ENCODE peak calls at places on chromosomes 7 and 10, in eight cellular contexts. G is spleen; F is heart right ventricle; C is neural progenitor cell; H is tibial nerve; A is IMR-90; W is ovary; P is CD8-positive, alpha-beta T cell. E is an unnamed sample. For H3K4me1, the result is how much of the 10 kb centered on the place peaks cover.

GRCh38 chr10:126421745-126422144 is 33.5 kb upstream of the ADAM12 start:
- DNase-seq in G (no peak), F (no peak), C (no peak), H (no peak), A (peak), W (no peak), P (no peak), E (no peak)

GRCh38 chr10:91162495-91163268 is 57.8 kb upstream of the PCGF5 start:
- DNase-seq in G (peak), F (peak), C (peak), H (peak), A (peak), W (peak), P (peak), E (peak)

GRCh38 chr10:1168763-1169162 is 112.6 kb downstream of the WDR37 start:
- DNase-seq in G (peak), F (no peak), C (no peak), H (no peak), A (no peak), W (peak), P (no peak), E (no peak)

GRCh38 chr10:26486985-26487850 is 49.1 kb downstream of the APBB1IP start:
- DNase-seq in G (no peak), F (no peak), C (no peak), H (peak), A (peak), W (no peak), P (peak), E (peak)

GRCh38 chr10:79140906-79141305 is 72.1 kb downstream of the ZMIZ1 start:
- DNase-seq in G (no peak), F (no peak), C (no peak), H (no peak), A (peak), W (no peak), P (no peak), E (no peak)

GRCh38 chr7:82443044-82443800 is at the start of gene CACNA2D1:
- DNase-seq in G (no peak), F (peak), C (peak), H (no peak), A (no peak), W (peak), P (no peak), E (peak)

GRCh38 chr7:80581472-80581871 is 57.0 kb upstream of the CD36 start:
- DNase-seq in G (no peak), F (no peak), C (no peak), H (no peak), A (peak), W (no peak), P (no peak), E (no peak)

GRCh38 chr7:151756076-151756731 is 120.7 kb downstream of the PRKAG2 start:
- DNase-seq in G (no peak), F (no peak), C (no peak), H (no peak), A (peak), W (no peak), P (peak), E (peak)

GRCh38 chr10:4982764-4983226 is 19.6 kb downstream of the AKR1C1 start:
- DNase-seq in G (no peak), F (no peak), C (no peak), H (no peak), A (peak), W (no peak), P (no peak), E (no peak)

GRCh38 chr10:70445718-70446485 is 4.4 kb upstream of the NODAL start:
- DNase-seq in G (no peak), F (no peak), C (no peak), H (no peak), A (peak), W (no peak), P (no peak), E (no peak)

GRCh38 chr10:71241114-71241898 is 28.9 kb downstream of the UNC5B start:
- DNase-seq in G (no peak), F (peak), C (no peak), H (no peak), A (peak), W (no peak), P (no peak), E (no peak)

GRCh38 chr10:44864042-44864436 is 47.1 kb upstream of the TMEM72 start:
- DNase-seq in G (no peak), F (peak), C (peak), H (no peak), A (no peak), W (peak), P (peak), E (peak)

GRCh38 chr10:24617771-24618396 is 105.8 kb downstream of the ARHGAP21 start:
- DNase-seq in G (no peak), F (peak), C (peak), H (peak), A (peak), W (peak), P (peak), E (peak)

GRCh38 chr10:75269605-75270004 is 33.8 kb upstream of the COMTD1 start:
- DNase-seq in G (no peak), F (no peak), C (no peak), H (no peak), A (no peak), W (no peak), P (no peak), E (no peak)

GRCh38 chr10:44233561-44234470 is 151.1 kb downstream of the CXCL12 start:
- DNase-seq in G (no peak), F (peak), C (peak), H (no peak), A (no peak), W (no peak), P (no peak), E (peak)

GRCh38 chr10:688621-689426 is 644 bp downstream of the DIP2C start:
- DNase-seq in G (no peak), F (peak), C (peak), H (no peak), A (peak), W (peak), P (no peak), E (peak)

GRCh38 chr10:9211228-9211627 is 1156.7 kb downstream of the GATA3 start:
- DNase-seq in G (no peak), F (no peak), C (peak), H (no peak), A (peak), W (no peak), P (no peak), E (no peak)

GRCh38 chr7:55152490-55152889 is 133.7 kb downstream of the EGFR start:
- DNase-seq in G (peak), F (no peak), C (no peak), H (no peak), A (no peak), W (no peak), P (no peak), E (no peak)

DNA sequence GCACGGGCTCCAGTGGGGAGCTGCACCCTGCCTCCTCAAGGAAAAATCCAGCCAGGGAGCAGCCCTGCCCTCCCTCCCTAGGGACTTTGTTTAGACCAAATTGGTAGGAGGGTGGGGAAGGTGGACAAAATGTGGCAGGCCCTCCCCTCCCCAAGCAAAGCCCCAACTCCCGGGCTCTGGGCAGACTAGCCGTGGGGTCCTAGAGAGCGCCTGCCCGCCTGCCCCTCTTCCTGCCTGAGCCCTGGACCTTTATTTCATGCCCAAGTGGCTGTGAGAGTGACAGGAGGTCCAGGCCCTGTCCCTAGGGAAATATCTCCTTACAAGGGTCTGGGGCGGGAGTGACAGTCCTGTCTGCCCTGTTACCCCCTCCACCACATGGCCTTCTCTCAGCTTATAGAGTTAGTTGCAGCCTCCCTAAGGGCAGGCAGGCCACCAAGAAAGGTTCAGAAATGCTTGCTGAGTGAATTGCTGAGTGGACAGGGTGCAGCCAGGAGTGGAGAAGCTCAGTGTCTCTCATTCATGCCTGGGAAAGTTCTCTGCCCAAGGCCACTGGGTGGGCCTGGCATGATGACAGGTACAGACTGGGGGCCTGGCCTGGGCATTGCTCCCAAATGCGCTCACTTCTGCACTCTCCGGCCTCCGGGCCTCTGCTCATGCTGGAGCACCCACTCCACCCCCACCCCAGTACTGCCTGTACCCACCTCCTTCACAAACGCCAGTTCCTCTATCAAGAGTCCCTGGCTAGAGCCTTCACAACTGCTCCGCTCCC is 25.2 kb downstream of the DNAJB12 start:
- DNase-seq in G (peak), F (no peak), C (peak), H (no peak), A (no peak), W (peak), P (no peak), E (no peak)
- H3K4me1 ChIP-seq in G (half or more), F (half or more), C (half or more), H (half or more), A (under half), W (under half), P (half or more), E (half or more)

GRCh38 chr10:120398180-120398579 is 58.8 kb upstream of the PLPP4 start:
- DNase-seq in G (no peak), F (no peak), C (no peak), H (no peak), A (no peak), W (no peak), P (no peak), E (no peak)

GRCh38 chr10:120406380-120406779 is 50.6 kb upstream of the PLPP4 start:
- DNase-seq in G (no peak), F (no peak), C (no peak), H (no peak), A (no peak), W (no peak), P (no peak), E (peak)

GRCh38 chr10:120400601-120401000 is 56.4 kb upstream of the PLPP4 start:
- DNase-seq in G (no peak), F (no peak), C (no peak), H (no peak), A (no peak), W (no peak), P (no peak), E (no peak)

GRCh38 chr10:120403109-120403508 is 53.9 kb upstream of the PLPP4 start:
- DNase-seq in G (no peak), F (no peak), C (no peak), H (no peak), A (no peak), W (no peak), P (no peak), E (no peak)

DNA sequence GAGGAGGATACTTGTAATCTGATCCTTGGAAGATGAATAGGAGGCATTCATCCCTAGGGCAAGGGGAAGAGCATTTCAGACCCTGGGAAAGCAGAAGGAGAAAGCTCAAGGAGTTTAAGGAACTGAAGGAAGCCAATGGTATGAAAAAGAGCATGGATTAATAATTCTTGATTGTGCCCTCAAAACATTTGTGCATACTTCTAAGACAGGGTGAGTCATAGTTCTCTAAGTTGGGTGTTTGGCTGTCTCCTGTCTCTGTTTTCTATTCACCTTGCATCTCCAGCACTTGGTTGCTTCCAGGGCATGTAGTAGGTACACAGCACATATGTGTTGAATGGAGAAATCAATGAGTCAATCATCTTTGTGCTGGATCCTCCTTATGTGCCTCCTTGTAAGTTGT is 54.7 kb upstream of the PLPP4 start:
- DNase-seq in G (no peak), F (no peak), C (no peak), H (no peak), A (no peak), W (no peak), P (no peak), E (no peak)
- H3K4me1 ChIP-seq in G (under half), F (under half), C (under half), H (under half), A (under half), W (under half), P (under half), E (under half)

GRCh38 chr10:97362310-97363033 is 27.9 kb upstream of the FRAT2 start:
- DNase-seq in G (peak), F (no peak), C (no peak), H (no peak), A (no peak), W (no peak), P (no peak), E (no peak)
- H3K4me1 ChIP-seq in G (under half), F (under half), C (under half), H (under half), A (under half), W (under half), P (under half), E (under half)

DNA sequence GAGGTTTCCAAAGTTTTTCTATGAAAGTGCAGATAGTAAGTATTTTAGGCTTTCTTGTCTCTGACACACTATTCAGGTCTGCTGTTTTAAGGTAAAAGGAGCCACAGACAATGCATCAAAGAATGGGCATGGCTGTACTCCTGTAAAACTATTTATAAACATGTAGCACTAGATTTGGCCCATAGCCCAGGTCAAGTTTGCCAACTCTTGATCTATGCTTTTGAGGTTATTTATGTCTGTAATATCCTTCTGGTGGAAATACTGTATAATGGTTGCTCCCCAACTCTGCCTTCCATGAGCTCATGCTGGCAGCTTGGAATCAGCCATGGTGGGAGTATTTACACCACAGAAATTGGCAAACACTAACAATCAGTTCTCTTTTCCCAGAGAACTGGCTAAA is 244.6 kb downstream of the BUB3 start:
- DNase-seq in G (no peak), F (no peak), C (no peak), H (no peak), A (no peak), W (no peak), P (no peak), E (no peak)
- H3K4me1 ChIP-seq in G (under half), F (under half), C (under half), H (under half), A (under half), W (under half), P (under half), E (under half)